ENCODE peak calls at places on chromosomes 16 and 17, in five cellular contexts. One of them, this sample, is unnamed.

GRCh38 chr17:7293821-7294613 is 422 bp downstream of the YBX2 start:
- DNase-seq in H1: peak
- DNase-seq in GM12878: no peak
- DNase-seq in GM12891: no peak
- DNase-seq in HepG2: peak
- DNase-seq in this sample: no peak

GRCh38 chr17:794876-795275 is 12.7 kb downstream of the MRM3 start:
- DNase-seq in HepG2: peak
- DNase-seq in GM12891: peak
- DNase-seq in H1: peak
- DNase-seq in GM12878: no peak
- DNase-seq in this sample: no peak

GRCh38 chr17:50365649-50366393 is 7.2 kb downstream of the MRPL27 start:
- DNase-seq in H1: no peak
- DNase-seq in GM12891: no peak
- DNase-seq in HepG2: no peak
- DNase-seq in GM12878: no peak
- DNase-seq in this sample: no peak

GRCh38 chr17:47253541-47254402 is at the start of gene ITGB3:
- DNase-seq in HepG2: peak
- DNase-seq in GM12891: peak
- DNase-seq in GM12878: no peak
- DNase-seq in H1: peak
- DNase-seq in this sample: peak

GRCh38 chr17:82019905-82020873 is 2.5 kb downstream of the CENPX start:
- DNase-seq in GM12878: no peak
- DNase-seq in H1: peak
- DNase-seq in GM12891: peak
- DNase-seq in HepG2: peak
- DNase-seq in this sample: peak

GRCh38 chr17:45575126-45575885 is 84.8 kb upstream of the PLEKHM1 start:
- DNase-seq in H1: no peak
- DNase-seq in HepG2: no peak
- DNase-seq in GM12891: no peak
- DNase-seq in GM12878: peak
- DNase-seq in this sample: no peak

GRCh38 chr17:10668771-10669170 is 11.7 kb upstream of the MYH3 start:
- DNase-seq in GM12891: no peak
- DNase-seq in H1: no peak
- DNase-seq in GM12878: no peak
- DNase-seq in HepG2: no peak
- DNase-seq in this sample: no peak

GRCh38 chr16:87305505-87306391 is 11.4 kb downstream of the C16orf95 start:
- DNase-seq in HepG2: no peak
- DNase-seq in GM12891: no peak
- DNase-seq in H1: no peak
- DNase-seq in GM12878: no peak
- DNase-seq in this sample: no peak

GRCh38 chr16:46607529-46607928 is 13.7 kb downstream of the SHCBP1 start:
- DNase-seq in GM12878: no peak
- DNase-seq in GM12891: no peak
- DNase-seq in H1: no peak
- DNase-seq in HepG2: peak
- DNase-seq in this sample: no peak

GRCh38 chr16:84724619-84725307 is 25.0 kb downstream of the USP10 start:
- DNase-seq in H1: no peak
- DNase-seq in GM12878: no peak
- DNase-seq in GM12891: no peak
- DNase-seq in HepG2: no peak
- DNase-seq in this sample: no peak

GRCh38 chr17:69320908-69321238 is 6.1 kb downstream of the ABCA5 start:
- DNase-seq in GM12878: no peak
- DNase-seq in HepG2: no peak
- DNase-seq in GM12891: no peak
- DNase-seq in H1: no peak
- DNase-seq in this sample: no peak

GRCh38 chr17:49676276-49676868 is 1.5 kb downstream of the SPOP start:
- DNase-seq in GM12891: peak
- DNase-seq in HepG2: no peak
- DNase-seq in H1: peak
- DNase-seq in GM12878: peak
- DNase-seq in this sample: peak

GRCh38 chr16:10087151-10087550 is 95.1 kb downstream of the GRIN2A start:
- DNase-seq in GM12878: no peak
- DNase-seq in GM12891: no peak
- DNase-seq in H1: no peak
- DNase-seq in HepG2: no peak
- DNase-seq in this sample: no peak

GRCh38 chr17:41730479-41730878 is 4.0 kb downstream of the HAP1 start:
- DNase-seq in H1: no peak
- DNase-seq in HepG2: no peak
- DNase-seq in GM12878: no peak
- DNase-seq in GM12891: no peak
- DNase-seq in this sample: no peak

GRCh38 chr16:59090501-59090900 is 356.4 kb upstream of the GOT2 start:
- DNase-seq in H1: no peak
- DNase-seq in GM12878: no peak
- DNase-seq in HepG2: no peak
- DNase-seq in GM12891: no peak
- DNase-seq in this sample: no peak

GRCh38 chr16:78108451-78108850 is 9.0 kb downstream of the WWOX start:
- DNase-seq in H1: no peak
- DNase-seq in GM12891: no peak
- DNase-seq in HepG2: no peak
- DNase-seq in GM12878: no peak
- DNase-seq in this sample: no peak

GRCh38 chr17:75090871-75091854 is 3.4 kb downstream of the SLC16A5 start:
- DNase-seq in GM12878: no peak
- DNase-seq in GM12891: no peak
- DNase-seq in HepG2: peak
- DNase-seq in H1: no peak
- DNase-seq in this sample: no peak

GRCh38 chr16:9258423-9259051 is 167.1 kb downstream of the HAPSTR1 start:
- DNase-seq in H1: peak
- DNase-seq in HepG2: peak
- DNase-seq in GM12878: no peak
- DNase-seq in GM12891: peak
- DNase-seq in this sample: peak

GRCh38 chr17:40063915-40064531 is 1.3 kb downstream of the THRA start:
- DNase-seq in GM12891: no peak
- DNase-seq in H1: no peak
- DNase-seq in GM12878: no peak
- DNase-seq in HepG2: peak
- DNase-seq in this sample: no peak

GRCh38 chr16:57253410-57253927 is 8.4 kb downstream of the ARL2BP start:
- DNase-seq in GM12891: no peak
- DNase-seq in GM12878: no peak
- DNase-seq in H1: no peak
- DNase-seq in HepG2: peak
- DNase-seq in this sample: no peak

GRCh38 chr16:19136549-19137196 is 22.9 kb downstream of the ITPRIPL2 start:
- DNase-seq in GM12878: no peak
- DNase-seq in HepG2: no peak
- DNase-seq in H1: no peak
- DNase-seq in GM12891: no peak
- DNase-seq in this sample: no peak

GRCh38 chr16:63385714-63386113 is 1349.5 kb upstream of the CDH8 start:
- DNase-seq in GM12878: no peak
- DNase-seq in HepG2: no peak
- DNase-seq in H1: no peak
- DNase-seq in GM12891: no peak
- DNase-seq in this sample: no peak

GRCh38 chr16:75305364-75306101 is 54.1 kb upstream of the BCAR1 start:
- DNase-seq in H1: no peak
- DNase-seq in GM12891: no peak
- DNase-seq in HepG2: peak
- DNase-seq in GM12878: peak
- DNase-seq in this sample: no peak

DNA sequence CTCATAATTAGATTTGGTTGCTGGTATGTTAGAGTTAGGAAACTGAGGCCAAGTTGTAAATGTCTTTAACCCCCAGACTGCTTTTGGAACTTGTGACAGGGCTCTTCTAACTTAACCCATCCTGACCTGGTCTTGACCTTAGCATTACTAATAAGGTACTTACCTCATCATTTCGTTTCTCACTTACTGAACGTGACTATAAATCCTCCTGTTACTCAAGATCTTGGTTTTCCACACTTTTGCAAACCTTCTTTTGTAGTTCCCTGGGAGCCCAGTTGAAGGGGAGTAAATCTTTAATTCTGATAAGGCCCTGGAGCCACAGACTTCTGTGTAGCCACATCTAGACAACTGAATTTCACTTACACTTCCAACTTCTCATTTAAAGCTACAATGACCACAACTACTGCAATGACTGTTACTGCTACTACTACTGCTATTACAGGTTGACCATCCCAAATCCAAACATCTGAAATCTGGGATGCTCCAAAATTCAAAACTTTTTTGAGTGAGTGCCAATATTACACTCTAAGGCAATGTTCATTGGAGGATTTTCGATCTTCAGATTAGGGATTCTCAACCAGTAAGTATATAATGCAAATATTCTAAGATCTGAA is 248.8 kb upstream of the TBX2 start:
- DNase-seq in HepG2: no peak
- DNase-seq in GM12891: no peak
- DNase-seq in GM12878: no peak
- DNase-seq in H1: no peak
- DNase-seq in this sample: no peak
- TF ChIP-seq TAF1 in HepG2: no peak
- TF ChIP-seq TAF1 in GM12891: no peak
- TF ChIP-seq TAF1 in GM12878: no peak
- TF ChIP-seq TAF1 in H1: no peak
- TF ChIP-seq TAF1 in this sample: no peak

GRCh38 chr16:27244363-27244755 is 24.2 kb downstream of the NSMCE1 start:
- DNase-seq in GM12878: no peak
- DNase-seq in GM12891: no peak
- DNase-seq in H1: no peak
- DNase-seq in HepG2: no peak
- DNase-seq in this sample: no peak

GRCh38 chr16:27241658-27242057 is 26.9 kb downstream of the NSMCE1 start:
- DNase-seq in H1: no peak
- DNase-seq in GM12891: no peak
- DNase-seq in HepG2: no peak
- DNase-seq in GM12878: no peak
- DNase-seq in this sample: no peak

GRCh38 chr16:27243725-27244362 is 24.7 kb downstream of the NSMCE1 start:
- DNase-seq in GM12878: no peak
- DNase-seq in H1: no peak
- DNase-seq in GM12891: no peak
- DNase-seq in HepG2: no peak
- DNase-seq in this sample: no peak

GRCh38 chr16:27242398-27242797 is 26.2 kb downstream of the NSMCE1 start:
- DNase-seq in H1: no peak
- DNase-seq in HepG2: no peak
- DNase-seq in GM12878: no peak
- DNase-seq in GM12891: no peak
- DNase-seq in this sample: no peak

DNA sequence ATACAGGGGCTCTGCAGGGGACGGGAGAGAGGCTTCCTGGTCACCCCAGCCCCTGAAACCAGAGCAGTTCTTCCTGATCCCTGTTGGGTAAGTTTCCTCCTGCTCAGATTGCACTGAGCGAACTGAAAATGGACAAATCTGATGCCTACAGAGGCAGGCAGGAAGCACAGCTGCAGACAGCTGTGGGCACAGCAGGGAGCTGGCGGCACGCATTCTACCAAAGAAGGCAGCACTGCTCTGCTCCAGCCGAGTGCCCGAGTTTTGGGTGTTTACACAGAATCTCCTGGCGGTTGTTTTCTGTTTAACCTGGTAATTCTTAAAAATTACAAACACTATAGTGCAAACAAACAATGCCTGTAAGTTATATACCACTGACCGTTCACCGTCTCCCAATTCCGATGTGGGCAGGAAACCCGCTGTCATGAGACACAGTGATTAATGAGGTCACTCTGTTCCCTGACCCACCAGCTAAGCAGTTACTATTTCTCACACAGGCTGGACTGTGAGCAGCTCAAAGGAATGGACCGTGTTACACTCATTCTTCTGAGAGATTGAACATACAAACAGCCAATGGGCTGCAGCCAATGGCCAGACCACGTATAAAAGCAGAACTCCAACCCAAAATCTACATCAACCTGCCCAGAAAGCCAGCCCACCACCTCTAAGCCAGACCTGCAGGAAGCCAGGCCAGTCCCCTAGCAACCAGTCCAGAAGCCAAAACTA is 25.5 kb downstream of the NSMCE1 start:
- DNase-seq in H1: no peak
- DNase-seq in HepG2: peak
- DNase-seq in GM12878: peak
- DNase-seq in GM12891: no peak
- DNase-seq in this sample: no peak
- TF ChIP-seq POLR2A in H1: no peak
- TF ChIP-seq POLR2A in HepG2: no peak
- TF ChIP-seq POLR2A in GM12878: no peak
- TF ChIP-seq POLR2A in GM12891: no peak
- TF ChIP-seq POLR2A in this sample: no peak

GRCh38 chr17:59366040-59366757 is 34.7 kb downstream of the YPEL2 start:
- DNase-seq in HepG2: peak
- DNase-seq in H1: peak
- DNase-seq in GM12878: no peak
- DNase-seq in GM12891: no peak
- DNase-seq in this sample: no peak
- TF ChIP-seq TAF1 in HepG2: no peak
- TF ChIP-seq TAF1 in H1: no peak
- TF ChIP-seq TAF1 in GM12878: no peak
- TF ChIP-seq TAF1 in GM12891: no peak
- TF ChIP-seq TAF1 in this sample: no peak

GRCh38 chr17:28597606-28598383 is 1.0 kb downstream of the SPAG5 start:
- DNase-seq in HepG2: peak
- DNase-seq in GM12878: no peak
- DNase-seq in GM12891: no peak
- DNase-seq in H1: no peak
- DNase-seq in this sample: no peak

GRCh38 chr17:28598389-28598788 is 436 bp downstream of the SPAG5 start:
- DNase-seq in H1: no peak
- DNase-seq in GM12891: no peak
- DNase-seq in HepG2: no peak
- DNase-seq in GM12878: no peak
- DNase-seq in this sample: no peak

GRCh38 chr17:28599311-28600184 is 723 bp upstream of the SPAG5 start:
- DNase-seq in H1: peak
- DNase-seq in HepG2: peak
- DNase-seq in GM12891: peak
- DNase-seq in GM12878: peak
- DNase-seq in this sample: peak

DNA sequence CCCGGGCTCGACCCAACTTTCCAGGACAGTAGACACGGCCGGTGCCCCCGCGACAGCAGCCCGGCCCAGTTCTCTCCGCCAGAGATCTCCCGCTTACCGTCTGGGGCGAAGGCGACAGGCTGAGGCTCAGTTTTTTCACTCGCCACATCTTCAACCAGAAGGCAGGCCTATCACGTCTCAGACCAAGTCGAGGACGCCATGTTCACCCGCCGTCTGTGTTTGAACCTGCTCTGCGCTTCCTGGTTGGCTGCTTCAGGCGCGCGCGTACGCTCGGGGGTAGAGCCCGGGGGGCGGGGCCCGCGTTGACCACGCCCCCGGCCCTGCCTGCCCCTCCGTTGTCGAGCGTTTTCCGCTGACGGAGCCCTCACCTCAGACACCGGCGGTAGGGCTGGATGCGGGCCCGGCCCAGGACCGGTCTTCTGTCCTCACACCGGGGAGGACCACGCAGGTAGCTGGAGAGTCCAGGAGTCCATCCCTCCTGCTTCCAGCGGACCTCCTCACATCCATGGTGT is at the start of gene SPAG5:
- DNase-seq in H1: peak
- DNase-seq in GM12878: peak
- DNase-seq in HepG2: peak
- DNase-seq in GM12891: peak
- DNase-seq in this sample: peak
- TF ChIP-seq POLR2A in H1: peak
- TF ChIP-seq POLR2A in GM12878: peak
- TF ChIP-seq POLR2A in HepG2: peak
- TF ChIP-seq POLR2A in GM12891: peak
- TF ChIP-seq POLR2A in this sample: peak